ENCODE peak calls at places on chromosome 9, in five cellular contexts. C is endothelial cell; W is AG10803; A is CD4-positive, alpha-beta T cell; D is body of pancreas. R is an unnamed sample.
A peak's percentile ranks its signal among the peaks of the same experiment; 100 is the strongest.

GRCh38 chr9:128642675-128643074 is 14.0 kb downstream of the DYNC2I2 start:
- DNase-seq in W (no peak), A (no peak), C (no peak), D (no peak), R (no peak)

GRCh38 chr9:126335837-126336236 is 9.2 kb downstream of the MVB12B start:
- DNase-seq in W (no peak), A (no peak), D (no peak), C (no peak), R (no peak)

GRCh38 chr9:136365775-136366223 is 2.3 kb upstream of the DNLZ start:
- DNase-seq in A (no peak), C (no peak), W (no peak), D (no peak), R (no peak)

GRCh38 chr9:125241863-125242739 is 958 bp upstream of the HSPA5 start:
- DNase-seq in C (no peak), D (peak; percentile 49), A (peak; percentile 12), W (peak; percentile 44), R (no peak)

GRCh38 chr9:72454871-72455471 is 66.4 kb upstream of the TMC1 start:
- DNase-seq in D (no peak), C (no peak), W (no peak), A (no peak), R (no peak)

GRCh38 chr9:37197158-37198033 is 77.0 kb downstream of the ZCCHC7 start:
- DNase-seq in D (no peak), A (no peak), W (no peak), C (peak; percentile 21), R (no peak)

GRCh38 chr9:110710420-110710819 is 41.8 kb downstream of the MUSK start:
- DNase-seq in C (no peak), W (no peak), A (no peak), D (no peak), R (no peak)

GRCh38 chr9:87498046-87498815 is 564 bp downstream of the DAPK1 start:
- DNase-seq in A (no peak), C (peak; percentile 74), W (no peak), D (peak; percentile 70), R (no peak)

GRCh38 chr9:37430841-37431597 is 8.5 kb downstream of the GRHPR start:
- DNase-seq in A (no peak), D (no peak), C (no peak), W (no peak), R (no peak)

GRCh38 chr9:113682297-113682771 is 193.8 kb upstream of the ZNF618 start:
- DNase-seq in D (peak; percentile 87), C (peak; percentile 82), A (no peak), W (peak; percentile 76), R (peak; percentile 85)

GRCh38 chr9:37480759-37481158 is 5.0 kb upstream of the POLR1E start:
- DNase-seq in C (no peak), D (no peak), A (no peak), W (no peak), R (no peak)

GRCh38 chr9:133691191-133691590 is 47.0 kb downstream of the SARDH start:
- DNase-seq in W (no peak), D (no peak), A (no peak), C (no peak), R (no peak)

GRCh38 chr9:82682431-82682830 is 380.5 kb downstream of the RASEF start:
- DNase-seq in D (no peak), W (no peak), A (no peak), C (no peak), R (no peak)

GRCh38 chr9:136352682-136353081 is 10.9 kb downstream of the DNLZ start:
- DNase-seq in A (no peak), W (no peak), D (no peak), C (no peak), R (no peak)

GRCh38 chr9:104863180-104863883 is 64.6 kb downstream of the ABCA1 start:
- DNase-seq in D (peak; percentile 48), A (peak; percentile 19), C (peak; percentile 45), W (peak; percentile 82), R (no peak)

GRCh38 chr9:116342071-116342470 is 188.5 kb downstream of the PAPPA start:
- DNase-seq in D (no peak), W (peak; percentile 47), A (no peak), C (no peak), R (no peak)

GRCh38 chr9:134992755-134993124 is 75.0 kb upstream of the FCN1 start:
- DNase-seq in C (no peak), D (no peak), A (no peak), W (peak; percentile 3), R (no peak)

GRCh38 chr9:92635760-92636159 is 34.2 kb downstream of the IPPK start:
- DNase-seq in W (no peak), C (no peak), D (no peak), A (no peak), R (no peak)

GRCh38 chr9:69346596-69347390 is 21.8 kb downstream of the ENTREP1 start:
- DNase-seq in A (no peak), D (no peak), W (no peak), C (no peak), R (no peak)

GRCh38 chr9:34381323-34381722 is 4.6 kb upstream of the MYORG start:
- DNase-seq in C (peak; percentile 6), D (no peak), A (no peak), W (no peak), R (peak; percentile 18)

GRCh38 chr9:113548221-113549041 is 84.9 kb downstream of the RGS3 start:
- DNase-seq in W (peak; percentile 59), A (no peak), C (no peak), D (peak; percentile 40), R (peak; percentile 24)

GRCh38 chr9:73548201-73548600 is 396.5 kb downstream of the ANXA1 start:
- DNase-seq in C (no peak), A (no peak), D (no peak), W (no peak), R (no peak)

GRCh38 chr9:38208206-38208901 is 139.3 kb upstream of the SHB start:
- DNase-seq in D (peak; percentile 41), A (no peak), W (no peak), C (no peak), R (no peak)

GRCh38 chr9:37026936-37027581 is 7.0 kb downstream of the PAX5 start:
- DNase-seq in A (no peak), D (no peak), W (no peak), C (peak; percentile 26), R (no peak)

GRCh38 chr9:28801144-28801799 is 1228.0 kb upstream of the C9orf72 start:
- DNase-seq in A (no peak), C (no peak), W (no peak), D (no peak), R (no peak)

GRCh38 chr9:37999501-38000189 is 69.4 kb downstream of the SHB start:
- DNase-seq in D (no peak), A (no peak), W (no peak), C (no peak), R (no peak)

GRCh38 chr9:136079211-136079915 is 15.7 kb downstream of the NACC2 start:
- DNase-seq in D (no peak), A (no peak), W (no peak), C (no peak), R (no peak)

GRCh38 chr9:19619221-19619620 is 169.6 kb downstream of the SLC24A2 start:
- DNase-seq in W (no peak), A (no peak), D (no peak), C (no peak), R (no peak)

GRCh38 chr9:92947268-92948031 is at the start of gene FGD3:
- DNase-seq in D (peak; percentile 26), C (peak; percentile 34), A (no peak), W (no peak), R (no peak)

GRCh38 chr9:6106576-6107339 is 91.3 kb upstream of the RANBP6 start:
- DNase-seq in W (peak; percentile 79), A (no peak), C (peak; percentile 28), D (no peak), R (no peak)
- TF ChIP-seq CTCF in W (peak; percentile 65), A (no peak), C (no peak), D (no peak), R (no peak)

GRCh38 chr9:88749420-88749819 is 214.4 kb downstream of the NXNL2 start:
- DNase-seq in A (no peak), D (no peak), W (peak; percentile 77), C (no peak), R (no peak)

GRCh38 chr9:88747768-88748167 is 212.8 kb downstream of the NXNL2 start:
- DNase-seq in D (no peak), A (no peak), C (no peak), W (peak; percentile 93), R (no peak)

GRCh38 chr9:88746744-88747398 is 211.9 kb downstream of the NXNL2 start:
- DNase-seq in C (peak; percentile 25), A (no peak), D (no peak), W (no peak), R (no peak)

GRCh38 chr9:88746029-88746743 is 211.2 kb downstream of the NXNL2 start:
- DNase-seq in A (no peak), C (no peak), W (peak; percentile 92), D (no peak), R (no peak)

GRCh38 chr9:88748566-88749238 is 213.7 kb downstream of the NXNL2 start:
- DNase-seq in A (no peak), W (peak; percentile 70), C (no peak), D (no peak), R (no peak)
- TF ChIP-seq CTCF in A (no peak), W (no peak), C (no peak), D (no peak), R (no peak)

GRCh38 chr9:79431019-79431679 is 140.6 kb upstream of the TLE4 start:
- DNase-seq in C (no peak), W (no peak), D (no peak), A (no peak), R (no peak)
- TF ChIP-seq CTCF in C (no peak), W (peak; percentile 26), D (no peak), A (no peak), R (no peak)

GRCh38 chr9:80664327-80665210 is 1024.8 kb downstream of the TLE1 start:
- DNase-seq in C (no peak), W (no peak), A (no peak), D (no peak), R (no peak)
- TF ChIP-seq CTCF in C (no peak), W (no peak), A (no peak), D (no peak), R (no peak)

GRCh38 chr9:108850293-108850897 is 5.4 kb downstream of the ACTL7B start:
- DNase-seq in C (no peak), D (no peak), A (no peak), W (peak; percentile 32), R (no peak)
- TF ChIP-seq CTCF in C (no peak), D (no peak), A (no peak), W (peak; percentile 42), R (no peak)